ENCODE peak calls at places on chromosome 13, in five cellular contexts. Q is mesenchymal stem cell, B is neuronal stem cell, V is H1, I is trophoblast cell. R is an unnamed sample.

GRCh38 chr13:89903115-89903514 is 1444.4 kb upstream of the MIR17HG start:
- DNase-seq in B (no peak), V (no peak), I (no peak), Q (no peak), R (no peak)

GRCh38 chr13:83879431-83880171 is 2.7 kb downstream of the SLITRK1 start:
- DNase-seq in B (no peak), V (peak), Q (no peak), I (no peak), R (peak)

GRCh38 chr13:28171266-28171665 is 32.9 kb downstream of the PAN3 start:
- DNase-seq in V (no peak), I (no peak), Q (no peak), B (no peak), R (no peak)

GRCh38 chr13:35471466-35472307 is 4.8 kb downstream of the MAB21L1 start:
- DNase-seq in I (no peak), B (peak), V (no peak), Q (peak), R (no peak)

GRCh38 chr13:27573265-27573664 is 47.1 kb downstream of the LNX2 start:
- DNase-seq in Q (peak), B (no peak), I (peak), V (no peak), R (no peak)

GRCh38 chr13:105937451-105937850 is 598.0 kb downstream of the EFNB2 start:
- DNase-seq in V (no peak), Q (peak), B (no peak), I (peak), R (peak)

GRCh38 chr13:42807236-42807635 is 25.9 kb downstream of the FAM216B start:
- DNase-seq in V (no peak), I (no peak), Q (peak), B (no peak), R (no peak)

GRCh38 chr13:102846261-102847015 is 606 bp downstream of the ERCC5 start:
- DNase-seq in V (no peak), I (peak), Q (peak), B (no peak), R (peak)

GRCh38 chr13:103275079-103275478 is 208.9 kb upstream of the SLC10A2 start:
- DNase-seq in I (no peak), B (no peak), Q (no peak), V (no peak), R (no peak)

GRCh38 chr13:109361562-109361961 is 424.8 kb downstream of the IRS2 start:
- DNase-seq in B (no peak), Q (no peak), V (no peak), I (no peak), R (no peak)

GRCh38 chr13:98827449-98827848 is 75.0 kb upstream of the SLC15A1 start:
- DNase-seq in B (no peak), I (no peak), Q (no peak), V (peak), R (peak)

GRCh38 chr13:26022538-26023292 is 29.1 kb downstream of the SHISA2 start:
- DNase-seq in B (no peak), V (peak), Q (peak), I (peak), R (no peak)

GRCh38 chr13:70183041-70183440 is 74.8 kb upstream of the KLHL1 start:
- DNase-seq in Q (peak), B (no peak), I (peak), V (no peak), R (no peak)

GRCh38 chr13:32008518-32009175 is 22.9 kb upstream of the FRY start:
- DNase-seq in Q (no peak), V (no peak), I (no peak), B (no peak), R (no peak)

GRCh38 chr13:31901985-31902384 is 129.6 kb upstream of the FRY start:
- DNase-seq in I (no peak), Q (no peak), V (no peak), B (no peak), R (no peak)

GRCh38 chr13:111636804-111637203 is 316.4 kb downstream of the TEX29 start:
- DNase-seq in Q (no peak), I (no peak), B (no peak), V (no peak), R (peak)

GRCh38 chr13:25018729-25019115 is 77.2 kb upstream of the PABPC3 start:
- DNase-seq in Q (no peak), V (no peak), B (no peak), I (no peak), R (peak)

GRCh38 chr13:80363890-80364503 is 23.1 kb upstream of the SPRY2 start:
- DNase-seq in Q (peak), I (peak), B (no peak), V (no peak), R (no peak)

GRCh38 chr13:22235285-22235949 is 564.5 kb downstream of the FGF9 start:
- DNase-seq in V (no peak), Q (no peak), I (no peak), B (no peak), R (peak)

GRCh38 chr13:38361551-38362262 is 12.1 kb downstream of the UFM1 start:
- DNase-seq in Q (no peak), B (no peak), V (no peak), I (no peak), R (no peak)

GRCh38 chr13:67341406-67341805 is 111.3 kb upstream of the PCDH9 start:
- DNase-seq in V (no peak), Q (peak), B (no peak), I (no peak), R (no peak)

GRCh38 chr13:44929691-44930090 is 59.6 kb downstream of the NUFIP1 start:
- DNase-seq in V (no peak), B (no peak), Q (no peak), I (no peak), R (no peak)
- H2BK12ac ChIP-seq in V (no peak), B (no peak), Q (no peak), I (no peak), R (no peak)

GRCh38 chr13:112733661-112734379 is 44.0 kb downstream of the ATP11A start:
- DNase-seq in B (peak), V (no peak), Q (no peak), I (peak), R (peak)
- H3K4ac ChIP-seq in B (no peak), V (no peak), Q (no peak), I (no peak), R (no peak)

DNA sequence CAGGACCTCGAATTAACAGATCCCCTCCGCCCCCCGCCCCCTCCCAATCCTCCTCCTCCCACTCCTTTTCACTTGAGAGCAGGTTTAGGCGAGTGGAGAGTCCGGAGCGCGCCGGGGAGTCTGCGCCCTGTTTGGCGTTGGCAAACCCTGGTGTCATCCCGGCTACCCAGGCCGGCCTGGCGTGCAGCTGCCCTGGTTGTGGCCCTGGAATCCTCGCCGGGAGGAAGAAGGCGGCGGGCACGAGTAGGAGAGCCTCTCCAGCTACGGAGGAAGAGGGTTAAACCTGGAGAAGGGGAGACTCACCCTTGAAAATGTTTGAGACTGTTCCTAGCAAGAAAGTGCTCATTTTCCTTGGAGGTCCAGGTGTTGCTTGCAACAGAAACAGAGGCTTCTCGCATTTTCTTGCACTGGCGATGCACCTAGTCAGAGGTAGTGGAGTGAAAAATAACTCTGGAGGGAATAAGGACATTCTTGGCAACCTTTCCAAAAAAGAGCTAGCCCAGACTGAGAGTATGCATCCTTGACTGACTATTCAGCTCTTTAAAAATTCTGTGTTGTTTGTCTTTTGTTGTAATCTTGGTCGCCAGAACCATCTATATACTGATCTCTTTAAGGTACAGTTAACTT is 1.3 kb upstream of the SOX21 start:
- DNase-seq in I (no peak), V (peak), Q (no peak), B (no peak), R (peak)
- H2BK120ac ChIP-seq in I (no peak), V (no peak), Q (no peak), B (peak), R (no peak)

GRCh38 chr13:41516166-41516565 is 58.8 kb downstream of the RGCC start:
- DNase-seq in B (no peak), I (no peak), Q (no peak), V (no peak), R (no peak)
- H2BK12ac ChIP-seq in B (no peak), I (no peak), Q (no peak), V (no peak), R (no peak)

GRCh38 chr13:50412046-50412617 is 396.9 kb downstream of the KCNRG start:
- DNase-seq in I (no peak), B (no peak), Q (no peak), V (no peak), R (no peak)
- H3K4ac ChIP-seq in I (no peak), B (no peak), Q (no peak), V (no peak), R (no peak)

DNA sequence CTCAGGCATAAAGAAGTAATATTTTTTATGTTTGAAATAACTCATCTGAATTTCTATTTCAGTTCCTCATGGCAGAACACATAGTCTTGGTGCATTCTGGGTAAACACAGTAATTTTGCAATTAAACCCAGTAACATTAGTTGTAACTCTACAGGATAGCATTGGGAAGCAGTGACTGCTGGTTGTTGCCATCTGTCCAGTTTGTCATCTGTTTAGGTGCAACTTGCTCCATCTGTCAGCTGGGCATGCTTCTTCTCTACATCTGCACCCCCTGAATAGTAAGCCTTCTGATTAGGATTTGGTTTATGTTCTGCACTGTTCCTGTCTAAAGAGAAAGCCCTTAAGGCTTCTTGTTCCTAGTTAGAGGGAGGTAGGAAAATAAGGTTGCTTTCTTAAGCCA is 63.5 kb upstream of the CSNK1A1L start:
- DNase-seq in I (no peak), V (no peak), Q (no peak), B (no peak), R (no peak)
- H2BK120ac ChIP-seq in I (no peak), V (no peak), Q (no peak), B (no peak), R (no peak)

GRCh38 chr13:78299832-78300623 is 303.3 kb downstream of the POU4F1 start:
- DNase-seq in V (no peak), Q (no peak), I (peak), B (no peak), R (no peak)
- H2BK12ac ChIP-seq in V (no peak), Q (no peak), I (no peak), B (no peak), R (no peak)